ENCODE peak calls at places on chromosomes 16 and 17, in six cellular contexts. J is left ventricle myocardium inferior, Q is kidney epithelial cell, B is astrocyte of the spinal cord, H is dorsolateral prefrontal cortex, D is cardiac fibroblast. U is an unnamed sample.

GRCh38 chr17:80888276-80889160 is 103.1 kb upstream of the CHMP6 start:
- DNase-seq in B (no peak), D (no peak), Q (no peak), H (no peak), J (peak), U (no peak)

GRCh38 chr17:36885161-36885735 is 52.0 kb upstream of the LHX1 start:
- DNase-seq in D (peak), B (no peak), J (no peak), Q (no peak), H (no peak), U (no peak)

GRCh38 chr17:81159611-81160265 is 5.6 kb upstream of the PVALEF start:
- DNase-seq in D (no peak), H (no peak), Q (no peak), J (no peak), B (no peak), U (no peak)

GRCh38 chr16:80440691-80441090 is 100.1 kb upstream of the DYNLRB2 start:
- DNase-seq in J (no peak), H (no peak), Q (no peak), D (no peak), B (no peak), U (no peak)

GRCh38 chr16:14013571-14014283 is 57.4 kb upstream of the MRTFB start:
- DNase-seq in H (no peak), Q (peak), B (peak), D (peak), J (no peak), U (peak)

GRCh38 chr16:2388875-2389433 is 40.3 kb upstream of the CCNF start:
- DNase-seq in H (no peak), D (no peak), J (no peak), B (peak), Q (peak), U (no peak)

GRCh38 chr16:87642491-87642890 is 40.2 kb downstream of the JPH3 start:
- DNase-seq in H (no peak), Q (no peak), D (no peak), B (no peak), J (no peak), U (no peak)

GRCh38 chr17:7974638-7975131 is 27.7 kb upstream of the GUCY2D start:
- DNase-seq in D (no peak), J (no peak), B (no peak), H (no peak), Q (no peak), U (no peak)

GRCh38 chr16:85136213-85136704 is 24.0 kb upstream of the CIBAR2 start:
- DNase-seq in B (no peak), J (no peak), H (no peak), D (peak), Q (no peak), U (no peak)

GRCh38 chr17:7656958-7657715 is 6.4 kb downstream of the ATP1B2 start:
- DNase-seq in Q (no peak), B (no peak), J (peak), H (peak), D (peak), U (no peak)

GRCh38 chr17:19021622-19022083 is 17.1 kb upstream of the FAM83G start:
- DNase-seq in D (no peak), H (no peak), Q (no peak), B (no peak), J (no peak), U (no peak)

GRCh38 chr16:86388976-86389375 is 121.4 kb upstream of the FOXF1 start:
- DNase-seq in D (no peak), B (no peak), J (no peak), H (no peak), Q (no peak), U (no peak)

GRCh38 chr16:85916141-85916890 is 17.4 kb downstream of the IRF8 start:
- DNase-seq in B (no peak), D (peak), Q (no peak), H (no peak), J (peak), U (no peak)

GRCh38 chr17:73005360-73005759 is 87.1 kb downstream of the SLC39A11 start:
- DNase-seq in B (no peak), H (no peak), D (no peak), Q (no peak), J (no peak), U (no peak)

GRCh38 chr16:66169817-66170216 is 196.7 kb upstream of the CDH5 start:
- DNase-seq in H (no peak), J (no peak), Q (no peak), D (no peak), B (no peak), U (no peak)

GRCh38 chr16:66165879-66166278 is 200.6 kb upstream of the CDH5 start:
- DNase-seq in B (no peak), D (no peak), Q (no peak), H (no peak), J (no peak), U (no peak)

GRCh38 chr16:66166451-66166850 is 200.0 kb upstream of the CDH5 start:
- DNase-seq in J (no peak), D (peak), Q (no peak), B (no peak), H (no peak), U (no peak)

GRCh38 chr16:66168777-66169176 is 197.7 kb upstream of the CDH5 start:
- DNase-seq in J (no peak), B (no peak), D (no peak), H (no peak), Q (no peak), U (no peak)

GRCh38 chr16:66167564-66168291 is 198.8 kb upstream of the CDH5 start:
- DNase-seq in B (no peak), Q (no peak), D (peak), J (no peak), H (no peak), U (no peak)
- TF ChIP-seq CTCF in B (peak), Q (no peak), D (peak), J (peak), H (no peak), U (peak)

DNA sequence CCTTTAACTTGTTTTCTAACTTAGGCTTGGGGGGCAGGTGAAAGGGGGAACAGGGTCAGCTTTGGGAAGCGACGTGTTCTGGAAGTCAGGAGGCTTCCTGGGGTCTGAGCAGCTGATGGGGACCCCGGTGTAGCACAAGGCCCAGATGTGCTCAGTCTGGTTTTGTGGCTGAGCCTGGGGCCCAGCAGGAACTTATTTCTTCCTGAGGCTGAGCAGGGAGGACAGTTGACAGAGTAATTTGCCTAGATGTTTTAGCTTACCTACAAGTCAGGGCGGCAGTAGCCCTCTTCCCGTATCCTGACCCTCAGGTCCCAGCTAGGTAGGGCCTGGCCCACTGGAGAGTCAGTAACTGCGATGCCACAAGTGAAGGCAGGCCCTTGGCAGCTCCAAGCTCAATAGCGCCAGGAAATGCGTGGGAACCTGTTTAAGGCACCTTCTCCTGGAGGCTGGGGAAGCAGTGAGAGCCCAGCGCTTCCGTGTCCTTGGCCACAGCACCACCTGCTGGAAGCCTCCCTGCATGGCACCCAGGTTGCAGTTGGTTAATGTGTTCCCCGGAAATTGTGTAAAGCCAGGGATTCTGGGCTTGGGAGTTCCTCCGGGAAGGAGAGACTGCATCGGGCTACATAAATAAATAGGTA is 5.2 kb downstream of the CCR7 start:
- DNase-seq in B (peak), D (peak), Q (peak), J (peak), H (peak), U (peak)
- H3K4me3 ChIP-seq in B (no peak), D (peak), Q (no peak), J (peak), H (peak), U (no peak)

GRCh38 chr17:76540381-76541300 is 797 bp downstream of the PRCD start:
- DNase-seq in B (peak), Q (peak), H (peak), D (peak), J (peak), U (peak)
- TF ChIP-seq CTCF in B (no peak), Q (peak), H (peak), D (peak), J (peak), U (peak)

DNA sequence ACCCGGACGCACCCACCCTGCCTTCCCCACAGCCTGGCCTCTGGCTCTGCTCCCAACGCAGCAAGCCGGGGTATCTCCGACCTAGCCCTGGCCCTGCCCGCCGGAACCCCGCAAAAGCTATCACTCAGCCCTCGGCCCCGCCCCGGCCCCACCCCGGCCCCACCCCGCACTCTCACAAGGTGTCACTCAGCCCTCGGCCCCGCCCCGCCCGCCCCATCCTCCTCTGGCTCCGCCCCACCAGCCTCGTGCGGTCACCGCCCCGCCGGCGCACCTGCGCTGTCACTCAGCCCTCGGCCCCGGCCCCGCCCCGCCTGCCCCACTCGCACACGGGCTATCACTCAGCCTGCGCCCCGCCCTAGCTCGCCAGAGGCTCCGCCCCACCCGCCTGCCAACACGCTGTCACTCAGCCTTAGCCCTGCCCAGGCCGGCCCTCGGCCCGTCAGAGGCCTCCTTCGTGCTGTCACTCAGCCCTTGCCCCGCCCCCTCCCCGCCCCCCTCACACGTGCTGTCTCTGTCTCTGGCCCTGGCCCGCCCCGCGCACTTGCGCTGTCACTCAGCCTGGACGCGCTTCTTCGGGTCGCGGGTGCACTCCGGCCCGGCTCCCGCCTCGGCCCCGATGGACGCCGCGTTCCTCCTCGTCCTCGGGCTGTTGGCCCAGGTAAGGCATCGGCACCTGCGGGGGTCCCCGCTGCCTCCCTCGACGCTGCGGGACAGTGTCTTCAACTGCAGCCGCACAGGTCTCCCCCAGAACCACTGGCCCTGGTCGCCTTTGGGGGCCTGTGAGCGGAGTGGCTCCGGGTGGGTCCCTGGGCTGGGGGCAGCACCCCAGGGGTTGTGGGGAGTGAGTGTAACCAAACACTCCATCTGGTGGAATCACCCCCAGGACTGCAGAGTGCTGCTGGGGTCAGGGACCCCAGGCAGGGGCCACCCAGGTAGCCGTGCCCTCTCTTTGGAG is at the start of gene CDH15:
- DNase-seq in H (peak), B (peak), D (peak), Q (peak), J (peak), U (peak)
- H3K4me3 ChIP-seq in H (peak), B (no peak), D (no peak), Q (no peak), J (peak), U (peak)

DNA sequence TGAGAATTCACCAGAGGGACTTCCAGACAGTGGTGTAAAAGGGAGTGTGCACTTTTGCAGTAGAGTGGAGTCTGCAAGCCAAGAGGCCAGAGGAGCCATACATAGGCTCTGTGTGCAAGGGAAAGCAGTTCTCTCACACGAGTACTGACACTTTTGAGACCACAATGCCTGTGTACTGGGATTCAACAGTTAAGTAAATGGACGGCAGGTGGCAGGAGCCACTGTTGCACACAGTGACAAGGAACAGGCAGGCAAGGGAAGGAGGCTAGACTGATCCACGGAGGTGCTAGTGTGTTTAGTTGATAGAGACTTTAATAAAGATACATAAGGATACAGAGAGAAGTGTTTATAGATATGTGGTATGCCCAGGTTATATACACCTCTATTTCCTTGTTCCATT is 67.0 kb downstream of the MPRIP start:
- DNase-seq in H (no peak), Q (no peak), J (peak), B (no peak), D (no peak), U (no peak)
- TF ChIP-seq CTCF in H (no peak), Q (no peak), J (peak), B (no peak), D (no peak), U (peak)

GRCh38 chr17:49570540-49571242 is 5.0 kb upstream of the NXPH3 start:
- DNase-seq in Q (no peak), D (no peak), B (no peak), J (no peak), H (no peak), U (no peak)
- H3K4me3 ChIP-seq in Q (no peak), D (no peak), B (no peak), J (peak), H (no peak), U (no peak)

GRCh38 chr16:77194295-77195231 is 3.6 kb downstream of the MON1B start:
- DNase-seq in J (no peak), B (no peak), H (no peak), Q (no peak), D (no peak), U (no peak)

GRCh38 chr16:77190190-77190477 is 856 bp upstream of the MON1B start:
- DNase-seq in D (no peak), Q (no peak), B (no peak), H (no peak), J (no peak), U (no peak)

GRCh38 chr16:77193377-77193776 is 2.4 kb downstream of the MON1B start:
- DNase-seq in H (no peak), Q (no peak), J (no peak), D (no peak), B (no peak), U (no peak)

GRCh38 chr16:77191259-77191969 is 424 bp downstream of the MON1B start:
- DNase-seq in D (peak), B (no peak), Q (no peak), H (no peak), J (no peak), U (no peak)

DNA sequence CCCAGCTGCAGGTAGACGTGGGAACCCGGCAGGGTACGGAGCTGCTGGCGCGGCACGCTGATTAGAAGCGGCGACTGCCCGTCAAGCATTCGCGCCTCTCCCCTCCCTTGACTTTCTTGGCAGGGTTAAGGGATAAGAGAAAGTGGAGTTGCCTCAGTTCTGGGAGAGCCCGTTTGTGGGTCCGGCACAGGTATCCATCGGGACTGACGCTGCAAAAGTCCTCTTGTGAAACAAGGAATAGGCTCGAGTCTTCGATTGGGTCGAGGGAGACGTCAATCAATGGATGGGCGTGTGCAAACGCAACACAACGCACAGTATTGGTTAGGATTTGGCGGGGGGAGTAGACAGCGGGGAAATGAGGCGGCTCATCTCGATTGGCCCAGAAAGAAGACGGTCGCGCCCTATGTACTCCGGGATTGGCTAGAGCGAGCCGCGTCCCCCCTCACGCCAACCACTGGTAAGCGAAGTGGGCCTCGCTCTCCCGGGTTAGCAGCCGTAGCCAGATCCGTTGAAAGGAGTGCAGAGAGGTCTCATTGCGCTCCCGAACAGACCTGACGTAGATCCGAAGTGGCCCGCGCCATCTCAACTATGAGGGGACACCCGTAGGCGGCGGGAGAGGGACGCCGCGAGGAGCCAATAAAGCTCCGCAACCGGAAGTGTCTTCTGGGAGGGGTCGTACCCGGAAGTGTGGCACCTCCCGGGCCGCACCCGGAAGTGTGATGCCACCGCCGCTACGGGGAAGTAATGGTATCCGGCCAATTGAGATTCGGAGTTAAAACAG is at the start of gene MON1B:
- DNase-seq in B (peak), D (peak), H (peak), Q (peak), J (peak), U (peak)
- TF ChIP-seq CTCF in B (no peak), D (peak), H (no peak), Q (no peak), J (peak), U (no peak)

GRCh38 chr17:61456688-61457225 is 4.5 kb downstream of the TBX4 start:
- DNase-seq in Q (no peak), J (no peak), B (no peak), D (no peak), H (no peak), U (no peak)
- H3K4me3 ChIP-seq in Q (no peak), J (peak), B (no peak), D (no peak), H (peak), U (no peak)

DNA sequence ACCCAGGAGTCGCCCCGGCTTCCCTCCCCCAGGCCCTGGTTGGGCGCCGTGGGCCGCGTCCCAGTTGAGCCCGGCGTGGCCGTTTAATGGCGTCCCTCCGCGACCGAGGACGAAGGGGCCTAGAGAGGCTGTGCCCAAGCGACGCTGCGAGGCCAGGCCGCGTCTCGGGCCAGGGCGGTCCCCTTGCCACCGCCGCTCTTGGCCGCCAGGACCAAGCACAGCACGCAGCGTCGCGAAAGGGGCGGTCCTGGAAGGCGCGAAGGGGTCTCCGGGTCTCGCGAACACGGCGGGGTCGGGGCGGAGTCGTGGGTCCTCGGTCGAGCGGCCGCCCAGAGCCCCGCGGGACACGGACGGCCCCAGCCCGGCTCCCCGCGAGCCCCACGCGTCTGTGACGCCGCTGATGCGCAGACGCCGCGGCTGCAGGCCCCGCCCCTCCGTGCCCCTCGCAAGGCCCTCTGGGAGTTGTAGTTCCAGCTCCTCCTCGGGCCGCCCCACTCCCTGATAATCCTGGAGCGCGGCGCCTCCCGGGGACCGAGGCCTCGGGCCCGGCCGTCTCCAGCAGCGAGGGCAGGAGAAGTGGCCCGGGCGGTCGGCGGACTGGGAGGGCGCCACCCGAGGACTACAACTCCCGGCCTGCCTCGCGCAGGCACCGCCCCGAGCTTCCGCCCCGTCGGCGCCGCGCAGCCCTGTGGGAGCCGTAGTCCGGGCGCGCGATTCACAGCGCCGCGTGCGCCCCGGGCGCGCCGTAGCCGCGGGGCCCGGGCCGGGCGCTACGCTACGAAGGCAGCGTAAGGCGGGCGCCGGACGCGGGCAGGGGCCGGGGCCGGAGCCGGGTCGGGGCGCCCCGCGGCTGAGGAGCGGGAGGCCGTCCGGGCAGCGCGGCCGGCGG is at the start of gene CAPN15:
- DNase-seq in J (peak), B (peak), Q (no peak), H (peak), D (peak), U (peak)
- TF ChIP-seq CTCF in J (peak), B (no peak), Q (no peak), H (no peak), D (peak), U (no peak)

GRCh38 chr16:20903889-20904506 is 3.4 kb downstream of the LYRM1 start:
- DNase-seq in J (no peak), B (no peak), Q (no peak), D (no peak), H (no peak), U (no peak)
- H3K4me3 ChIP-seq in J (peak), B (no peak), Q (no peak), D (no peak), H (no peak), U (no peak)